ENCODE peak calls at places on chromosomes 1 and 21, in eight cellular contexts. H, X, U, I, R, S, F and D are unnamed samples.

GRCh38 chr1:37741130-37741529 is 23.8 kb downstream of the EPHA10 start:
- DNase-seq in U (no peak), S (no peak), I (no peak), F (no peak), R (no peak), H (no peak), X (no peak), D (no peak)

GRCh38 chr1:167095368-167095767 is 1.5 kb downstream of the STYXL2 start:
- DNase-seq in U (peak), H (no peak), F (peak), S (no peak), X (no peak), R (no peak), I (no peak), D (no peak)

GRCh38 chr1:19305880-19306279 is 6.1 kb downstream of the AKR7A2 start:
- DNase-seq in F (no peak), U (no peak), I (no peak), X (no peak), R (no peak), H (no peak), S (no peak), D (no peak)

GRCh38 chr1:66253330-66253921 is 280.5 kb upstream of the SGIP1 start:
- DNase-seq in U (peak), S (no peak), R (no peak), I (no peak), X (no peak), F (no peak), H (no peak), D (no peak)

GRCh38 chr1:67755160-67755559 is 70.2 kb downstream of the GADD45A start:
- DNase-seq in U (no peak), R (no peak), H (no peak), I (no peak), F (no peak), S (no peak), X (no peak), D (no peak)

GRCh38 chr21:34669149-34669879 is 520 bp downstream of the CLIC6 start:
- DNase-seq in H (peak), U (peak), R (peak), F (no peak), I (peak), S (no peak), X (no peak), D (no peak)

GRCh38 chr1:226425431-226426031 is 17.6 kb upstream of the PARP1 start:
- DNase-seq in F (no peak), S (no peak), I (no peak), U (peak), H (peak), X (no peak), R (no peak), D (no peak)

GRCh38 chr1:97123717-97124446 is 402.3 kb downstream of the PTBP2 start:
- DNase-seq in U (no peak), X (no peak), R (no peak), S (no peak), I (no peak), H (no peak), F (no peak), D (no peak)

GRCh38 chr1:212678456-212679410 is 20.9 kb downstream of the BATF3 start:
- DNase-seq in X (no peak), S (no peak), I (no peak), H (peak), F (no peak), U (peak), R (peak), D (no peak)

GRCh38 chr1:25731626-25732370 is 68.2 kb upstream of the SELENON start:
- DNase-seq in X (no peak), H (no peak), I (no peak), S (no peak), U (no peak), F (no peak), R (no peak), D (no peak)

GRCh38 chr1:116671835-116672234 is 4.3 kb upstream of the IGSF3 start:
- DNase-seq in X (no peak), R (no peak), U (no peak), H (no peak), I (no peak), S (no peak), F (no peak), D (no peak)

GRCh38 chr1:207959141-207959825 is 48.4 kb upstream of the CD34 start:
- DNase-seq in I (peak), R (no peak), F (peak), X (peak), H (peak), U (peak), S (no peak), D (no peak)

GRCh38 chr1:94863919-94864318 is 43.8 kb downstream of the SLC44A3 start:
- DNase-seq in H (no peak), U (no peak), I (peak), S (no peak), F (no peak), X (no peak), R (no peak), D (no peak)

GRCh38 chr1:218412181-218412580 is 67.0 kb downstream of the TGFB2 start:
- DNase-seq in S (no peak), H (no peak), R (no peak), F (no peak), X (no peak), I (no peak), U (no peak), D (no peak)

GRCh38 chr1:198950036-198950435 is 311.2 kb downstream of the PTPRC start:
- DNase-seq in R (no peak), F (no peak), X (no peak), S (no peak), I (no peak), U (no peak), H (no peak), D (no peak)

GRCh38 chr1:48216941-48217340 is 5.6 kb upstream of the SLC5A9 start:
- DNase-seq in H (no peak), S (no peak), U (no peak), R (no peak), I (no peak), X (no peak), F (no peak), D (no peak)

GRCh38 chr1:247110627-247111258 is 6.6 kb upstream of the ZNF669 start:
- DNase-seq in F (no peak), S (no peak), I (no peak), U (peak), R (no peak), X (no peak), H (peak), D (no peak)

GRCh38 chr21:25094695-25095094 is 512.6 kb downstream of the MRPL39 start:
- DNase-seq in I (no peak), S (no peak), R (no peak), H (no peak), X (no peak), F (no peak), U (no peak), D (no peak)